ENCODE peak calls at places on chromosome 7, in five cellular contexts. P is OCI-LY7, T is endodermal cell, J is neural crest cell, R is uterus. V is an unnamed sample.

GRCh38 chr7:99167072-99167471 is 23.2 kb upstream of the SMURF1 start:
- DNase-seq in P (no peak), J (no peak), R (no peak), T (peak; percentile 62), V (no peak)

GRCh38 chr7:135710417-135711138 is 17.4 kb downstream of the SLC13A4 start:
- DNase-seq in R (no peak), P (peak; percentile 27), J (peak; percentile 6), T (peak; percentile 76), V (no peak)

GRCh38 chr7:80458822-80459725 is 52.8 kb downstream of the GNAT3 start:
- DNase-seq in R (no peak), P (no peak), J (no peak), T (no peak), V (no peak)

GRCh38 chr7:104230606-104231005 is 22.8 kb upstream of the ORC5 start:
- DNase-seq in T (no peak), R (no peak), J (no peak), P (no peak), V (no peak)

GRCh38 chr7:137684316-137684715 is 162.5 kb downstream of the DGKI start:
- DNase-seq in P (no peak), T (no peak), J (no peak), R (no peak), V (no peak)

GRCh38 chr7:43430412-43430811 is 152.5 kb upstream of the STK17A start:
- DNase-seq in P (no peak), T (no peak), J (no peak), R (no peak), V (no peak)

GRCh38 chr7:69880848-69881247 is 282.6 kb downstream of the AUTS2 start:
- DNase-seq in J (no peak), R (no peak), T (no peak), P (peak; percentile 25), V (no peak)

GRCh38 chr7:19112290-19113000 is 5.0 kb downstream of the TWIST1 start:
- DNase-seq in T (peak; percentile 65), P (no peak), R (no peak), J (no peak), V (peak; percentile 82)

GRCh38 chr7:114979803-114980507 is 58.1 kb downstream of the MDFIC start:
- DNase-seq in P (no peak), R (no peak), T (no peak), J (no peak), V (no peak)

GRCh38 chr7:50731703-50732582 is 50.8 kb downstream of the GRB10 start:
- DNase-seq in R (no peak), J (no peak), P (no peak), T (no peak), V (no peak)

GRCh38 chr7:121328508-121329459 is at the start of gene WNT16:
- DNase-seq in P (no peak), T (peak; percentile 89), J (no peak), R (no peak), V (no peak)

GRCh38 chr7:80918406-80918805 is 445 bp downstream of the SEMA3C start:
- DNase-seq in J (no peak), P (no peak), R (no peak), T (peak; percentile 69), V (no peak)

GRCh38 chr7:21939136-21939857 is 6.4 kb downstream of the CDCA7L start:
- DNase-seq in P (no peak), T (no peak), R (no peak), J (no peak), V (no peak)

DNA sequence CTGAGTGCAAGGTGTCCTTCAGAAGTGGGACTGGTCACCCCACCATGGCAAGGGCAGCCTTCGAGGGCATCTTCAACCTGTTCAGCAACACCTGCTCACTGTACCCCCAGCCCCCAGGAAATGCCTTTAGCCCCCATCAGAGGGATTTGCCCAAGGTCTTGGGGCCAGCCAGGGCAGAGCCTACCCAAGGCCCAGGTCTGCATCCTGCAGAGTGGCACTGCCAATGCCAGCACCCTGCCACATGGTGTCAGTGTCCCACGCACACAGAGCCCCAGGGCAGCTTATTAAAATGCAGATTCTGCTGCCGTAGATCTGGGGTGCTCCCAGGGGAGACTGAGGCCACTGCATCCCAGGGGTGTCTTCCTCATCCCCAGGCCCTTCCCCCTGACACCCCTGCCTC is 106.2 kb upstream of the KCTD7 start:
- DNase-seq in J (no peak), P (peak; percentile 57), R (no peak), T (no peak), V (no peak)
- TF ChIP-seq CTCF in J (no peak), P (peak; percentile 77), R (no peak), T (peak; percentile 60), V (peak; percentile 27)

DNA sequence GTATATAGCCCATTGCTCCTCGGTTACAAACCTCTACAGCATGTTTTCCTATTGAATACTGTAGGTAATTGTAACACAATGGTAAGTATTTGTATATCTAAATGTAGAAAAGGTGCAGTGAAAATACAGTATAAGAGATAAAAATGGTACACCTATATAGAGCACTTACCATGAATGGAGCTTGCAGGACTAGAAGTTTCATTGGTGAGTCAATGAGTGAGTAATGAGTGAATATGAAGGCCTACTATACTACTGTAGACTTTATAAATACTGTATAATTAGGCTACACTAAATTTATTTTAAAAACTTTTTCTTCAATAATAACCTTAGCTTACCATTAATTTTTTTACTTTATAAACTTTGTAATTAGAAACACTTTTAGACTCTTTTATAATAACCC is 239.7 kb downstream of the CDK14 start:
- DNase-seq in T (no peak), P (no peak), J (no peak), R (no peak), V (no peak)
- TF ChIP-seq CTCF in T (no peak), P (no peak), J (no peak), R (no peak), V (no peak)

GRCh38 chr7:107196834-107197610 is 28.2 kb downstream of the HBP1 start:
- DNase-seq in T (no peak), P (no peak), J (no peak), R (no peak), V (no peak)

GRCh38 chr7:107190090-107190489 is 21.3 kb downstream of the HBP1 start:
- DNase-seq in T (no peak), J (no peak), R (no peak), P (no peak), V (no peak)

DNA sequence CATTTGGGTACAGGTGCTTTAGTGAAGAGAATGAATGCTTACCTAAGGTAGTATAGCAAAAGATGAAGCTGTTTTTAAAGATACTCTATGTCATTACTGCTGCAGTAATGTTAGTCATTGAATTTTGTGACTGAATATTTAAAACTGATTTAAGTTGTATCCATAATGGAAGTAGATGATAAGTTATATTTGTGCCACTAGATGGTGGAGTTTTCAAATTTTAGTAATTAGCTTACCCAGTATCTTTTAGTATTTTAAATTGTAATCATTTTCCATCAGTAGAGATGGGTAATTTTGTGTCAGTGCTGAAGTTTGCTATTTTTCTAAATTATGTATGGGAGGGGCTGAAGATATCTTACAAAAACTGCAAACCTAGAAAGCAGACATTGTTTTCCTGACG is 25.2 kb downstream of the HBP1 start:
- DNase-seq in R (no peak), P (no peak), J (no peak), T (no peak), V (no peak)
- TF ChIP-seq CTCF in R (no peak), P (peak; percentile 56), J (peak; percentile 34), T (no peak), V (no peak)

GRCh38 chr7:112970771-112971170 is 115.9 kb downstream of the GPR85 start:
- DNase-seq in P (no peak), R (no peak), J (no peak), T (no peak), V (no peak)
- TF ChIP-seq CTCF in P (peak; percentile 43), R (no peak), J (peak; percentile 12), T (peak; percentile 23), V (no peak)

GRCh38 chr7:110090113-110090820 is 1000.7 kb upstream of the LRRN3 start:
- DNase-seq in P (peak; percentile 1), T (no peak), J (no peak), R (no peak), V (no peak)
- TF ChIP-seq CTCF in P (peak; percentile 54), T (peak; percentile 74), J (peak; percentile 54), R (no peak), V (peak; percentile 14)

GRCh38 chr7:1419688-1420087 is 39.6 kb downstream of the MICALL2 start:
- DNase-seq in R (no peak), T (peak; percentile 76), P (no peak), J (no peak), V (no peak)
- TF ChIP-seq CTCF in R (no peak), T (peak; percentile 64), P (no peak), J (no peak), V (no peak)

V was measured in AG09319.